ENCODE peak calls at places on chromosome 19, in seven cellular contexts. U, Z, N, G, S, V and C are unnamed samples.

GRCh38 chr19:17103177-17103576 is 27.6 kb downstream of the MYO9B start:
- DNase-seq in U (no peak), Z (no peak), N (no peak), G (no peak), S (peak; percentile 36), V (peak; percentile 47), C (peak; percentile 60)

GRCh38 chr19:19610376-19611240 is 7.9 kb downstream of the PBX4 start:
- DNase-seq in U (no peak), Z (no peak), N (no peak), G (no peak), S (no peak), V (no peak), C (no peak)

GRCh38 chr19:45640849-45641273 is 1.7 kb upstream of the EML2 start:
- DNase-seq in U (peak; percentile 79), Z (no peak), N (peak; percentile 38), G (no peak), S (peak; percentile 34), V (no peak), C (no peak)

GRCh38 chr19:19064811-19065745 is 1.3 kb downstream of the SLC25A42 start:
- DNase-seq in U (peak; percentile 14), Z (no peak), N (peak; percentile 49), G (no peak), S (peak; percentile 36), V (no peak), C (peak; percentile 34)

GRCh38 chr19:56933014-56933705 is 92.6 kb upstream of the PEG3 start:
- DNase-seq in U (no peak), Z (no peak), N (no peak), G (no peak), S (no peak), V (no peak), C (no peak)

GRCh38 chr19:14048439-14049153 is 13.3 kb downstream of the PALM3 start:
- DNase-seq in U (peak; percentile 45), Z (no peak), N (peak; percentile 75), G (peak; percentile 31), S (peak; percentile 72), V (no peak), C (peak; percentile 78)

GRCh38 chr19:40225440-40226305 is 816 bp downstream of the CCNP start:
- DNase-seq in U (no peak), Z (no peak), N (no peak), G (no peak), S (no peak), V (peak; percentile 27), C (no peak)

GRCh38 chr19:1070931-1071791 is 4.2 kb downstream of the ARHGAP45 start:
- DNase-seq in U (no peak), Z (no peak), N (no peak), G (no peak), S (no peak), V (no peak), C (no peak)

GRCh38 chr19:6723108-6723618 is 2.7 kb upstream of the C3 start:
- DNase-seq in U (no peak), Z (no peak), N (no peak), G (no peak), S (no peak), V (peak; percentile 76), C (no peak)

GRCh38 chr19:46009530-46010510 is 13.0 kb downstream of the PGLYRP1 start:
- DNase-seq in U (no peak), Z (peak; percentile 61), N (peak; percentile 75), G (peak; percentile 52), S (peak; percentile 69), V (peak; percentile 81), C (peak; percentile 84)

GRCh38 chr19:45298264-45298663 is 24.4 kb downstream of the CKM start:
- DNase-seq in U (no peak), Z (no peak), N (no peak), G (no peak), S (no peak), V (no peak), C (no peak)

GRCh38 chr19:23392706-23393105 is 2.6 kb downstream of the ZNF91 start:
- DNase-seq in U (no peak), Z (no peak), N (no peak), G (no peak), S (no peak), V (no peak), C (no peak)

GRCh38 chr19:434152-434960 is 25.4 kb upstream of the C2CD4C start:
- DNase-seq in U (no peak), Z (no peak), N (no peak), G (no peak), S (no peak), V (no peak), C (no peak)

GRCh38 chr19:1360818-1361461 is 22.8 kb upstream of the NDUFS7 start:
- DNase-seq in U (no peak), Z (no peak), N (no peak), G (peak; percentile 77), S (peak; percentile 35), V (peak; percentile 85), C (no peak)

GRCh38 chr19:46821512-46822359 is 28.9 kb downstream of the AP2S1 start:
- DNase-seq in U (no peak), Z (no peak), N (peak; percentile 52), G (no peak), S (peak; percentile 67), V (no peak), C (no peak)

GRCh38 chr19:43784251-43784980 is 3.6 kb upstream of the KCNN4 start:
- DNase-seq in U (peak; percentile 92), Z (no peak), N (peak; percentile 44), G (no peak), S (peak; percentile 79), V (peak; percentile 86), C (no peak)

GRCh38 chr19:16351133-16351809 is 26.6 kb downstream of the KLF2 start:
- DNase-seq in U (no peak), Z (no peak), N (no peak), G (no peak), S (no peak), V (peak; percentile 51), C (no peak)

GRCh38 chr19:46970815-46971214 is 48.8 kb upstream of the NPAS1 start:
- DNase-seq in U (no peak), Z (no peak), N (no peak), G (peak; percentile 74), S (no peak), V (peak; percentile 75), C (no peak)

GRCh38 chr19:16627194-16627927 is 643 bp downstream of the MED26 start:
- DNase-seq in U (peak; percentile 25), Z (no peak), N (no peak), G (no peak), S (peak; percentile 24), V (no peak), C (peak; percentile 20)

GRCh38 chr19:8320564-8321066 is 560 bp downstream of the NDUFA7 start:
- DNase-seq in U (no peak), Z (no peak), N (no peak), G (no peak), S (no peak), V (no peak), C (no peak)
- TF ChIP-seq CTCF in U (no peak), Z (no peak), N (peak; percentile 5), G (no peak), S (no peak), V (no peak), C (no peak)

GRCh38 chr19:13006431-13007281 is 11.4 kb downstream of the NFIX start:
- DNase-seq in U (no peak), Z (no peak), N (no peak), G (no peak), S (no peak), V (no peak), C (no peak)

GRCh38 chr19:13005253-13005652 is 10.0 kb downstream of the NFIX start:
- DNase-seq in U (no peak), Z (no peak), N (no peak), G (no peak), S (no peak), V (no peak), C (no peak)

GRCh38 chr19:13004273-13004672 is 9.0 kb downstream of the NFIX start:
- DNase-seq in U (no peak), Z (no peak), N (no peak), G (no peak), S (peak; percentile 66), V (no peak), C (no peak)

GRCh38 chr19:13007292-13008045 is 12.2 kb downstream of the NFIX start:
- DNase-seq in U (no peak), Z (no peak), N (no peak), G (no peak), S (no peak), V (peak; percentile 42), C (no peak)

DNA sequence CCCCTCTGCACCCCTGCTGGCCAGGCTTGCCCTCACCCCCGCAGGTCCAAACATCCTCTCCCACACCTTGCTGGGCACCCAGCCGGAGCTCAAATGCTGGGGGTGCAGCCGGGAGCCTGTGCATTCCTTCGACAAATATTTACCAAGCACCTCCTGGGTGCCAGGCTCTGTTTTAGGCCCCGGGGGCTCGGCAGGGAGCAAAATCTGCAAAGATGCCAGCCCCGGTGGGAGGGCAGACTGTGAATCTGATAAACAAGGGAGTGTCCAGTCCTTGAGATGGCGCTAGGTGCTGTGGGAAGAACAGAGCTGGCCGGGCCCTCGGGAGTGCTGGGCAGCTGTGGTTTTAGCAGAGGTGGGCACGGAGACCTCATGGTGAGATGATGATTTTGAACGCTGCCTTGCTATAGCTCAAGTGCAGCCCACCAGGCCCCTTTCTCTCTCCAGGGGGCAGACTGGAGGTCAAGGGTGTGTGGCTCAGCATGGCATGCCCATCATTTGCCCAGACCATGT is 10.6 kb downstream of the NFIX start:
- DNase-seq in U (no peak), Z (no peak), N (no peak), G (no peak), S (no peak), V (no peak), C (no peak)
- TF ChIP-seq CTCF in U (no peak), Z (no peak), N (no peak), G (no peak), S (no peak), V (no peak), C (peak; percentile 4)

DNA sequence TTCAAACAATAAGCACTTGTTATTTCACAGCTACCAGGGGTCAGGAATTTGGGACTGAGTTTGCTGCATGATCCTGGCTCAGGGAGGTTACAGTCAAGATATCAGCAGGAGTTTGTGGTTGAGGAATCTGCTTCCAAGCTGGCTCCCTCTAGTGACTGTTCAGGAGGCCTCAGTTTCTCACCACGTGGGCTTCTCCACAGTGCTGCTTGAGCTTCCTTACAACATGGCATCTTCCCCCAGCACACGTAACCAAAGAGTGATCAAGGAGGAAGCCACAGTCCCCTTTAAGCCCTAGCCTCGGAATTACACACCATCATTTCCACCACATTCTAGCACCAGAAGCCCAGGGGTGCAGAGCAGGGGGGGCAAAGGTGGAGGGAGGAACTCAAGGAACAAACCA is 28.8 kb downstream of the CELF5 start:
- DNase-seq in U (no peak), Z (no peak), N (no peak), G (no peak), S (no peak), V (no peak), C (no peak)
- TF ChIP-seq CTCF in U (no peak), Z (no peak), N (no peak), G (no peak), S (no peak), V (no peak), C (no peak)

GRCh38 chr19:42627916-42628315 is 33.2 kb upstream of the CEACAM8 start:
- DNase-seq in U (no peak), Z (no peak), N (no peak), G (no peak), S (no peak), V (no peak), C (no peak)

GRCh38 chr19:42629191-42629590 is 34.5 kb upstream of the CEACAM8 start:
- DNase-seq in U (no peak), Z (no peak), N (no peak), G (no peak), S (no peak), V (no peak), C (no peak)

GRCh38 chr19:42628411-42629135 is 33.8 kb upstream of the CEACAM8 start:
- DNase-seq in U (no peak), Z (no peak), N (no peak), G (no peak), S (no peak), V (no peak), C (no peak)

GRCh38 chr19:42626181-42626580 is 31.5 kb upstream of the CEACAM8 start:
- DNase-seq in U (no peak), Z (no peak), N (no peak), G (no peak), S (no peak), V (no peak), C (no peak)
- TF ChIP-seq CTCF in U (no peak), Z (no peak), N (no peak), G (no peak), S (no peak), V (no peak), C (no peak)